ENCODE peak calls at places on chromosomes 1 and 21, in five cellular contexts. H, Z, Y, S and T are unnamed samples.
A peak's percentile ranks its signal among the peaks of the same experiment; 100 is the strongest.

GRCh38 chr1:180270767-180271639 is 40.9 kb downstream of the LHX4 start:
- DNase-seq in S (no peak), H (peak; percentile 88), Z (no peak), Y (peak; percentile 72), T (no peak)

GRCh38 chr1:245489838-245490237 is 335.1 kb downstream of the KIF26B start:
- DNase-seq in Y (no peak), S (no peak), Z (no peak), H (no peak), T (no peak)

GRCh38 chr1:182556279-182556678 is 32.8 kb downstream of the RNASEL start:
- DNase-seq in H (no peak), S (no peak), Z (no peak), Y (no peak), T (no peak)

GRCh38 chr1:2393471-2393877 is 1.8 kb downstream of the RER1 start:
- DNase-seq in S (no peak), Z (no peak), Y (no peak), H (no peak), T (no peak)

GRCh38 chr1:198245379-198245778 is 88.6 kb downstream of the NEK7 start:
- DNase-seq in S (no peak), Y (no peak), H (no peak), Z (no peak), T (no peak)

GRCh38 chr1:185720633-185721272 is 13.4 kb upstream of the HMCN1 start:
- DNase-seq in Y (peak; percentile 54), S (no peak), H (peak; percentile 64), Z (no peak), T (no peak)

GRCh38 chr1:92886886-92887419 is 55.1 kb downstream of the RPL5 start:
- DNase-seq in S (no peak), Y (no peak), H (no peak), Z (no peak), T (no peak)

GRCh38 chr1:94698341-94698740 is 121.8 kb upstream of the SLC44A3 start:
- DNase-seq in Y (peak; percentile 49), Z (no peak), H (peak; percentile 54), S (no peak), T (no peak)

GRCh38 chr21:29343517-29343916 is 44.8 kb downstream of the BACH1 start:
- DNase-seq in Z (no peak), Y (peak; percentile 78), H (peak; percentile 94), S (no peak), T (no peak)

GRCh38 chr1:147723691-147724323 is 36.6 kb downstream of the GJA5 start:
- DNase-seq in H (no peak), Y (peak; percentile 18), Z (peak; percentile 82), S (peak; percentile 53), T (peak; percentile 51)

GRCh38 chr1:8629241-8630091 is 188.0 kb downstream of the RERE start:
- DNase-seq in Y (peak; percentile 77), H (peak; percentile 76), S (no peak), Z (no peak), T (no peak)

GRCh38 chr21:44927587-44928461 is 7.1 kb upstream of the ITGB2 start:
- DNase-seq in S (no peak), Y (peak; percentile 76), Z (peak; percentile 57), H (peak; percentile 56), T (no peak)

GRCh38 chr1:159927211-159927886 is 2.0 kb upstream of the TAGLN2 start:
- DNase-seq in Y (no peak), S (no peak), H (no peak), Z (no peak), T (no peak)

GRCh38 chr1:92951141-92951582 is 10.1 kb downstream of the DIPK1A start:
- DNase-seq in Z (no peak), H (peak; percentile 71), S (no peak), Y (peak; percentile 76), T (no peak)

GRCh38 chr1:22318279-22318983 is 133.2 kb upstream of the ZBTB40 start:
- DNase-seq in Y (no peak), S (no peak), Z (peak; percentile 82), H (no peak), T (peak; percentile 53)

GRCh38 chr1:119859647-119860046 is 36.7 kb downstream of the ADAM30 start:
- DNase-seq in Y (peak; percentile 79), H (peak; percentile 89), S (no peak), Z (no peak), T (no peak)

GRCh38 chr1:153629343-153629665 is 1.1 kb downstream of the S100A1 start:
- DNase-seq in H (no peak), S (no peak), Y (no peak), Z (no peak), T (no peak)

GRCh38 chr1:64087768-64088167 is 115.7 kb upstream of the UBE2U start:
- DNase-seq in Y (peak; percentile 81), S (no peak), Z (no peak), H (peak; percentile 84), T (no peak)

GRCh38 chr1:219405531-219406331 is 207.2 kb downstream of the ZC3H11B start:
- DNase-seq in H (no peak), Y (no peak), S (no peak), Z (no peak), T (no peak)

GRCh38 chr1:47598357-47598756 is 160.5 kb downstream of the FOXD2 start:
- DNase-seq in Z (peak; percentile 12), Y (no peak), S (no peak), H (no peak), T (no peak)

GRCh38 chr1:212225416-212225815 is 59.8 kb upstream of the PPP2R5A start:
- DNase-seq in H (no peak), Y (no peak), Z (no peak), S (no peak), T (no peak)

GRCh38 chr1:207040181-207040533 is 7.6 kb upstream of the C1orf116 start:
- DNase-seq in Z (no peak), Y (peak; percentile 51), H (peak; percentile 43), S (no peak), T (no peak)

GRCh38 chr1:92653605-92654381 is 131.1 kb downstream of the EVI5 start:
- DNase-seq in Z (no peak), S (no peak), Y (no peak), H (no peak), T (no peak)

GRCh38 chr1:95640746-95641145 is 406.7 kb downstream of the RWDD3 start:
- DNase-seq in H (no peak), S (no peak), Z (no peak), Y (no peak), T (no peak)

GRCh38 chr1:85652327-85652726 is 55.9 kb downstream of the ZNHIT6 start:
- DNase-seq in Z (no peak), S (no peak), H (no peak), Y (no peak), T (no peak)

DNA sequence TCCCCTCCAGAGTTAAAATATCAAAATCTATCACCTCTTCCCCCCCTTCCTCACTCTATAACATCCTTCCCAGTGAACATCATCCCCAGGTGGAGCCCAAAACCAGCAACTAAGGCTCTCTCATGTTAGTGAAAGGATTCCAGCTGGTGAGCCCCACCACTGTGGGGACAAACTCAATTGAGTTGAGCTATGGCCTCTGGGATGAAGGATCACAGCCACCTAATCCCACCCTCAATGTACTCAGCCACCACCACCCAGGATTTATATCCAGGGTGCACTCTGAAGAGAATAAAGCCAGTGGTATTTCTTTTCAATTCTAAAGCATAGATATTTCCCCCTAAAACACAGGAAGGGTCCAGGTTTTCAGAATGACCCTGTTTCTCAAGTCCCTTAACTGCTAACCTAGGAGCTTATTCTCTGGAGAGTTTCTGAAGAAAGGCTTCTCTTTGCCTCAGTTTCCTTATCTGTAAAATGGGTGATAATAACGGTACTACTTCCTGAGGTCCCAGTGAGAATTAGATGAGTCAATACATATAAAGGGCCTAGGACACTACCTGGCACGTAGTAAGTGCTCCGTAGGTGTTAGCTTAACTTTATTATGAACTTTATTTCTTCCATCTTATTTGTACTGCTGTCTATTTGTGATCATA is 15.6 kb upstream of the BOLA1 start:
- DNase-seq in S (no peak), Y (no peak), Z (no peak), H (no peak), T (no peak)
- H2BK15ac ChIP-seq in S (no peak overlapping the region), Y (no peak overlapping the region), Z (no peak overlapping the region), H (no peak overlapping the region), T (no peak overlapping the region)

GRCh38 chr1:54280652-54281051 is 80.7 kb downstream of the MRPL37 start:
- DNase-seq in Y (peak; percentile 85), H (peak; percentile 51), Z (no peak), S (no peak), T (no peak)
- H3K4ac ChIP-seq in Y (no peak overlapping the region), H (peak overlapping the region; percentile 23), Z (no peak overlapping the region), S (no peak overlapping the region), T (no peak overlapping the region)

GRCh38 chr1:157776971-157777386 is at the start of gene FCRL2:
- DNase-seq in Y (no peak), H (no peak), S (no peak), Z (no peak), T (no peak)
- H2AFZ ChIP-seq in Y (no peak within 1 kb of the TSS), H (no peak within 1 kb of the TSS), S (no peak within 1 kb of the TSS), Z (no peak within 1 kb of the TSS), T (no peak within 1 kb of the TSS)

GRCh38 chr1:25891606-25892005 is 14.6 kb downstream of the STMN1 start:
- DNase-seq in Z (no peak), Y (no peak), S (no peak), H (no peak), T (no peak)
- H2BK15ac ChIP-seq in Z (no peak overlapping the region), Y (no peak overlapping the region), S (peak overlapping the region; percentile 75), H (peak overlapping the region; percentile 93), T (peak overlapping the region; percentile 81)

DNA sequence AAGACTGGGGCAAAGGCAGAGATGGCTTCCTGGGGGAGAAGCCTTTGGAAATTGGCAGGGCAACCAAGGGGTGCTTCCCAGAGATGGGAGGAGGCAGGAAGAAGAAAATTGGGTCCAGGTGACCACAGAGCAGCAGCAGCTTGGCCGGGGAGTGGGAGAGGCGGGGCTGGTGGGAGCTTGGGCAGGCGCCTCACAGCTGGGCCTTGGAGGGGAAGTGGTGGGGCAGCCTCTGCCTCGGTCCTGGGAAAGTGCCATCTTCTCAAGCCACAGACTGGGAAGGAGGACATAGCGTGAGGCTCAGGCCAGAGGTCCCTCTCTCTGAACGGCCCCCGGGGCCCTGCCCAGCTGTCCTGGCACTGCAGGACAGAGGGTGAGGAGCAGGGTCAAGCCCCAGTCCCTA is 24.0 kb upstream of the WASF2 start:
- DNase-seq in S (no peak), Y (no peak), H (no peak), Z (no peak), T (no peak)
- H3K4ac ChIP-seq in S (no peak overlapping the region), Y (no peak overlapping the region), H (no peak overlapping the region), Z (no peak overlapping the region), T (peak overlapping the region; percentile 61)